ENCODE peak calls at places on chromosomes 1 and 21, in six cellular contexts. K, S, Z, X, T and N are unnamed samples.
A peak's percentile ranks its signal among the peaks of the same experiment; 100 is the strongest.

GRCh38 chr1:183235503-183235902 is 49.4 kb downstream of the LAMC2 start:
- DNase-seq in K (no peak), Z (no peak), S (no peak), X (no peak), T (no peak), N (no peak)

GRCh38 chr1:23125489-23125888 is 43.2 kb downstream of the LUZP1 start:
- DNase-seq in Z (no peak), X (no peak), T (no peak), K (no peak), S (no peak), N (no peak)

GRCh38 chr1:205375816-205376545 is 19.3 kb upstream of the KLHDC8A start:
- DNase-seq in T (peak; percentile 57), X (peak; percentile 78), K (peak; percentile 41), Z (no peak), S (no peak), N (no peak)

GRCh38 chr21:44938976-44939531 is 775 bp upstream of the SLX9 start:
- DNase-seq in X (no peak), T (no peak), Z (no peak), S (peak; percentile 23), K (no peak), N (no peak)

GRCh38 chr1:247357062-247357780 is 25.6 kb upstream of the ZNF496 start:
- DNase-seq in Z (no peak), S (no peak), X (no peak), K (peak; percentile 46), T (peak; percentile 79), N (no peak)

GRCh38 chr1:43388613-43389012 is 987 bp downstream of the MED8 start:
- DNase-seq in T (no peak), S (no peak), K (no peak), Z (no peak), X (no peak), N (no peak)

GRCh38 chr1:43979528-43980254 is 681 bp downstream of the B4GALT2 start:
- DNase-seq in T (peak; percentile 51), K (peak; percentile 52), S (no peak), Z (no peak), X (peak; percentile 59), N (no peak)

GRCh38 chr1:181643631-181644030 is 160.3 kb downstream of the CACNA1E start:
- DNase-seq in K (no peak), Z (no peak), S (no peak), X (no peak), T (no peak), N (no peak)

GRCh38 chr1:201454568-201454967 is 14.4 kb downstream of the PHLDA3 start:
- DNase-seq in T (no peak), Z (no peak), S (no peak), K (no peak), X (no peak), N (no peak)

GRCh38 chr1:27353166-27353565 is 11.3 kb downstream of the SYTL1 start:
- DNase-seq in K (no peak), S (no peak), X (no peak), T (no peak), Z (no peak), N (no peak)

GRCh38 chr1:183226963-183227362 is 40.9 kb downstream of the LAMC2 start:
- DNase-seq in T (no peak), K (no peak), X (no peak), S (no peak), Z (no peak), N (no peak)

GRCh38 chr1:29245876-29246275 is 9.6 kb downstream of the PTPRU start:
- DNase-seq in K (peak; percentile 52), X (peak; percentile 65), S (no peak), T (peak; percentile 78), Z (no peak), N (no peak)
- TF ChIP-seq CTCF in K (peak; percentile 42), X (peak; percentile 73), S (peak; percentile 25), T (peak; percentile 65), Z (peak; percentile 62), N (peak; percentile 59)

GRCh38 chr1:112509005-112509659 is 367 bp downstream of the WNT2B start:
- DNase-seq in X (peak; percentile 27), K (no peak), S (no peak), Z (no peak), T (no peak), N (no peak)

GRCh38 chr1:112507896-112508241 is 896 bp upstream of the WNT2B start:
- DNase-seq in T (no peak), K (no peak), Z (no peak), X (no peak), S (peak; percentile 47), N (no peak)

GRCh38 chr1:112507336-112507735 is 1.4 kb upstream of the WNT2B start:
- DNase-seq in X (no peak), T (no peak), K (no peak), S (no peak), Z (no peak), N (no peak)

GRCh38 chr1:112509660-112510178 is 954 bp downstream of the WNT2B start:
- DNase-seq in K (no peak), Z (no peak), X (no peak), T (no peak), S (no peak), N (no peak)

DNA sequence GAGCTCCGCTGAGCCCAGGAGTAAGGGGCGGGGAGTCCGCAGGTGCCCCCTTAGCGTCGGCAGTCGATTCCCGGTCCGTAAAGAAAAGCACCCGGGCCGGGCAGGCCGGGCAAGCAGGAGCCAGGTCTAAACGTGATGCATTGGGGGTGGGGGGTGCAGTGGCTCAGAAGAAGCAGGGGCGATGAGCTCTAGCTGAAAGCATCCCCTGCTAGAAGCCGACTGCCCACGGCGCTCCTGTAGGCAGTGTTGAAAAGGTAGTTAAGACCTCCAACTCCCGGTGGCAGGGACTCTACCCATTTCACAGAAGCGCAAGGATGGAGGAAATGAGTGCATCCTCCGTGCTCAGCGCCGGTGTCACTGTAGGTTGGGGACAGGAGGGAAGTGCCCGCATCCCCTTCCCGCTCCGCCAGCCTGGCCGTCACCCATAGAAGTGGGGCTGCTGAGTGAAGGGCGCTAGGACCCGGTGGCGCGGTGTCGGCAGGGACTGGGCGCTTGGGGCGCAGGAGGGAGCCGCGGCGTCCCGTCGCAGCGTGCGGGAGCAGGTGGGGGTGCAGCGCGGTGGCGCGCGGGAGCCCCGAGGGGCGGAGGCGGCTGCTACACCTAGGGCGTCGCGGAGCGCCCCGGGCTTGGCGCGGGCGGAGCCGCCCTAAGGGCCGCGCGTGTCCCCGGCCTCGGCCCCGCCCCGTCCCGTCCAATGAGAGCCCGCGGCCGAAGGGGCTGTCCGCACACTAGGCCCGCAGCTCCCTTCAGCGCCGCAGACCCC is at the start of gene WNT2B:
- DNase-seq in X (peak; percentile 25), T (no peak), S (peak; percentile 44), Z (no peak), K (no peak), N (no peak)
- TF ChIP-seq CTCF in X (no peak), T (no peak), S (no peak), Z (no peak), K (peak; percentile 2), N (no peak)

DNA sequence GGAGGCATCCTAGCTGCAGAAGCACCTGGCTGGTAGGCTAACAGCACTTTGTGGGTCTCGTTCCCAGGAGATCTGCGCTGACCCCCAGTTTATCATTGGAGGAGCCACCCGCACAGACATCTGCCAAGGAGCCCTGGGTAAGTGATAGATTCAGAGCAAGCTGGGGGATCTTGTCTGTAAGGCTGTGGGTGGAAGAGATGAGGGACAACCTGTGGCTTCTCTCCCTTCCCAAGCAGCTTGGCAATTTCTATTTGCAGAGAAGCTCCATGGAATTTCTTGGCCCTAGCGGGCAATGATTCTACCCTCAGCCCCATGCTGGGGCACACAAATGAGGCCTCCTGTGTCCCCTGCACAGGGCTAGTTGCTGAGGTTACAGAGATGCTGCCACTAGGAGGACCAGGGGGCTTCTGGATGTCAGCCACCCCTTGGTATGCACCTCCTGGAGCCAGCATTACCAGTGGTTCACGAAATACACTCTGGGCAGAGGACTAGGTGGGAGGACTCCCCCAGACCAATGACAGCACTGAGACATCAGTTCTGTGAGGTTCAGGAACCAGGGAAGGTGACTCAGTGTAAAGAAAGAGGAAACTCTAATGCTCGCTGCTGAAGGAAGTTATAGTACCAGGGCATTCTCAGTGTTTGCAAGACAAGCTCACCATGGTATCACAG is 5.5 kb downstream of the CAPN2 start:
- DNase-seq in X (peak; percentile 52), T (no peak), S (no peak), K (no peak), Z (no peak), N (no peak)
- TF ChIP-seq CTCF in X (peak; percentile 8), T (no peak), S (no peak), K (no peak), Z (no peak), N (no peak)

GRCh38 chr1:46614604-46614984 is 2.0 kb downstream of the MOB3C start:
- DNase-seq in T (no peak), X (no peak), K (no peak), S (no peak), Z (no peak), N (no peak)
- TF ChIP-seq CTCF in T (no peak), X (no peak), K (no peak), S (no peak), Z (no peak), N (no peak)